ENCODE peak calls at places on chromosomes 3 and 15, in ten cellular contexts. D is iPS-NIHi11; F is brain microvascular endothelial cell; K is adrenal gland; N is activated naive CD8-positive, alpha-beta T cell treated with anti-CD3 and anti-CD28 coated beads, Interleukin-2, amount 50 U/mL, for 16 hours; B is CD8-positive, alpha-beta memory T cell; U is fibroblast of pulmonary artery; W is transverse colon; O is HCT116; S is hepatocyte. X is an unnamed sample.

GRCh38 chr15:89628791-89629715 is 26.2 kb downstream of the KIF7 start:
- DNase-seq in S (no peak), W (no peak), N (no peak), O (no peak), B (no peak), F (no peak), U (no peak), D (no peak), K (no peak), X (no peak)

GRCh38 chr3:197354195-197355059 is 56.0 kb upstream of the DLG1 start:
- DNase-seq in S (peak; percentile 68), W (peak; percentile 49), N (no peak), U (peak; percentile 67), K (no peak), F (no peak), B (no peak), O (no peak), D (no peak), X (peak; percentile 96)

GRCh38 chr15:78034495-78035191 is 42.9 kb downstream of the TBC1D2B start:
- DNase-seq in N (peak; percentile 56), K (no peak), S (no peak), W (peak; percentile 72), F (no peak), B (peak; percentile 79), O (no peak), U (no peak), D (no peak), X (no peak)

GRCh38 chr3:122929188-122929465 is 98.4 kb downstream of the SEMA5B start:
- DNase-seq in U (no peak), S (no peak), K (no peak), D (no peak), F (no peak), B (no peak), W (no peak), O (no peak), N (no peak), X (no peak)

GRCh38 chr15:28903555-28903954 is 17.8 kb downstream of the APBA2 start:
- DNase-seq in U (no peak), D (no peak), W (no peak), K (no peak), O (no peak), B (no peak), F (no peak), N (no peak), S (no peak), X (no peak)

GRCh38 chr3:126517986-126518778 is 609 bp upstream of the UROC1 start:
- DNase-seq in F (no peak), W (no peak), N (no peak), B (no peak), S (no peak), K (no peak), D (no peak), O (no peak), U (no peak), X (no peak)

GRCh38 chr3:24628523-24629258 is 134.0 kb upstream of the THRB start:
- DNase-seq in S (peak; percentile 22), N (no peak), O (no peak), K (no peak), B (no peak), F (no peak), U (no peak), D (no peak), W (no peak), X (no peak)

GRCh38 chr15:22855791-22856190 is 17.3 kb downstream of the NIPA2 start:
- DNase-seq in D (no peak), U (peak; percentile 29), N (no peak), F (no peak), B (no peak), S (no peak), K (no peak), O (no peak), W (no peak), X (no peak)

GRCh38 chr3:156638271-156638670 is 36.1 kb upstream of the TIPARP start:
- DNase-seq in N (no peak), U (no peak), W (no peak), D (no peak), K (no peak), S (no peak), F (no peak), O (no peak), B (no peak), X (no peak)

GRCh38 chr3:153901991-153902390 is 219.2 kb upstream of the ARHGEF26 start:
- DNase-seq in W (no peak), D (no peak), K (no peak), U (peak; percentile 8), S (no peak), O (no peak), F (no peak), B (no peak), N (no peak), X (no peak)

X was measured in DMS79.